ENCODE peak calls at places on chromosomes 4 and X, in five cellular contexts. Z, G, A, F and Y are unnamed samples.

GRCh38 chrX:10360121-10360520 is 203.3 kb downstream of the CLCN4 start:
- DNase-seq in Z (no peak), G (no peak), A (no peak), F (no peak), Y (no peak)

GRCh38 chr4:65083076-65083475 is 587.2 kb downstream of the EPHA5 start:
- DNase-seq in Z (no peak), G (peak), A (peak), F (no peak), Y (no peak)

GRCh38 chr4:114653675-114654074 is 55.1 kb downstream of the UGT8 start:
- DNase-seq in Z (no peak), G (no peak), A (no peak), F (no peak), Y (no peak)

GRCh38 chr4:175970734-175971133 is 94.9 kb upstream of the WDR17 start:
- DNase-seq in Z (no peak), G (no peak), A (no peak), F (no peak), Y (no peak)

GRCh38 chr4:150302553-150302952 is 224.3 kb downstream of the DCLK2 start:
- DNase-seq in Z (no peak), G (no peak), A (peak), F (peak), Y (peak)

GRCh38 chr4:46425775-46426400 is 36.0 kb upstream of the GABRA2 start:
- DNase-seq in Z (no peak), G (no peak), A (no peak), F (no peak), Y (no peak)

GRCh38 chr4:29756966-29757365 is 963.2 kb upstream of the PCDH7 start:
- DNase-seq in Z (no peak), G (no peak), A (no peak), F (peak), Y (no peak)

GRCh38 chrX:107050195-107050709 is 50.2 kb upstream of the MORC4 start:
- DNase-seq in Z (no peak), G (peak), A (no peak), F (no peak), Y (no peak)

GRCh38 chr4:23360718-23361117 is 529.1 kb downstream of the PPARGC1A start:
- DNase-seq in Z (no peak), G (no peak), A (no peak), F (no peak), Y (no peak)

GRCh38 chr4:41384992-41385391 is 128.3 kb downstream of the UCHL1 start:
- DNase-seq in Z (peak), G (peak), A (peak), F (no peak), Y (peak)

GRCh38 chrX:17597836-17598434 is 139.4 kb upstream of the SCML1 start:
- DNase-seq in Z (peak), G (peak), A (no peak), F (no peak), Y (peak)

GRCh38 chr4:5870701-5871100 is 22.2 kb downstream of the CRMP1 start:
- DNase-seq in Z (no peak), G (no peak), A (no peak), F (no peak), Y (no peak)

GRCh38 chrX:71148278-71148663 is 3.6 kb downstream of the NLGN3 start:
- DNase-seq in Z (no peak), G (no peak), A (no peak), F (no peak), Y (no peak)

GRCh38 chr4:86935499-86935832 is 655 bp downstream of the AFF1 start:
- DNase-seq in Z (peak), G (no peak), A (no peak), F (no peak), Y (no peak)

GRCh38 chr4:26557164-26557563 is 26.7 kb upstream of the TBC1D19 start:
- DNase-seq in Z (peak), G (no peak), A (no peak), F (no peak), Y (peak)

GRCh38 chrX:107014927-107015326 is 14.9 kb upstream of the MORC4 start:
- DNase-seq in Z (no peak), G (no peak), A (no peak), F (no peak), Y (no peak)

GRCh38 chrX:85765651-85766050 is 281.7 kb downstream of the CHM start:
- DNase-seq in Z (no peak), G (no peak), A (no peak), F (no peak), Y (no peak)

GRCh38 chrX:87525771-87526229 is 8.2 kb downstream of the KLHL4 start:
- DNase-seq in Z (no peak), G (no peak), A (peak), F (peak), Y (no peak)

GRCh38 chr4:14620567-14621138 is 381.6 kb upstream of the CPEB2 start:
- DNase-seq in Z (no peak), G (no peak), A (no peak), F (no peak), Y (no peak)

GRCh38 chr4:1956631-1957030 is 52.1 kb downstream of the NELFA start:
- DNase-seq in Z (no peak), G (no peak), A (no peak), F (no peak), Y (no peak)

GRCh38 chrX:48090123-48090522 is 18.7 kb upstream of the ZNF630 start:
- DNase-seq in Z (no peak), G (no peak), A (peak), F (peak), Y (no peak)

GRCh38 chr4:87009095-87009648 is 74.4 kb downstream of the AFF1 start:
- DNase-seq in Z (no peak), G (no peak), A (no peak), F (no peak), Y (no peak)

GRCh38 chr4:181566490-181566889 is 676.7 kb upstream of the TENM3 start:
- DNase-seq in Z (no peak), G (no peak), A (no peak), F (no peak), Y (no peak)

GRCh38 chr4:114250439-114250891 is 271.0 kb upstream of the ARSJ start:
- DNase-seq in Z (no peak), G (no peak), A (no peak), F (no peak), Y (no peak)

GRCh38 chr4:38161208-38162113 is 201.3 kb downstream of the PTTG2 start:
- DNase-seq in Z (no peak), G (no peak), A (peak), F (no peak), Y (no peak)

GRCh38 chr4:19729873-19730735 is 521.6 kb upstream of the SLIT2 start:
- DNase-seq in Z (no peak), G (no peak), A (no peak), F (no peak), Y (no peak)

GRCh38 chr4:154779362-154779947 is 1.6 kb upstream of the RBM46 start:
- DNase-seq in Z (no peak), G (no peak), A (peak), F (peak), Y (no peak)

GRCh38 chr4:168604496-168605373 is 107.9 kb downstream of the PALLD start:
- DNase-seq in Z (peak), G (no peak), A (peak), F (peak), Y (no peak)

GRCh38 chr4:111880116-111880515 is 265.1 kb upstream of the FAM241A start:
- DNase-seq in Z (no peak), G (no peak), A (no peak), F (no peak), Y (no peak)

GRCh38 chrX:54423161-54423888 is 16.9 kb upstream of the TSR2 start:
- DNase-seq in Z (no peak), G (no peak), A (peak), F (no peak), Y (no peak)

GRCh38 chr4:212438-213174 is 88.3 kb downstream of the ZNF718 start:
- DNase-seq in Z (peak), G (peak), A (peak), F (no peak), Y (peak)

GRCh38 chrX:19697416-19697815 is 182.1 kb upstream of the MAP3K15 start:
- DNase-seq in Z (no peak), G (no peak), A (no peak), F (peak), Y (no peak)

GRCh38 chrX:153873282-153874090 is 12.5 kb downstream of the L1CAM start:
- DNase-seq in Z (no peak), G (no peak), A (no peak), F (no peak), Y (no peak)

GRCh38 chr4:29553842-29554241 is 1166.3 kb upstream of the PCDH7 start:
- DNase-seq in Z (no peak), G (no peak), A (no peak), F (no peak), Y (no peak)

GRCh38 chr4:107270614-107271013 is 234.5 kb upstream of the DKK2 start:
- DNase-seq in Z (no peak), G (no peak), A (no peak), F (no peak), Y (no peak)

GRCh38 chrX:41382699-41383645 is 49.0 kb downstream of the DDX3X start:
- DNase-seq in Z (no peak), G (no peak), A (peak), F (peak), Y (no peak)

GRCh38 chrX:24260827-24261550 is 52.9 kb downstream of the SUPT20HL2 start:
- DNase-seq in Z (peak), G (no peak), A (no peak), F (no peak), Y (peak)

GRCh38 chr4:34422472-34422871 is 1821.8 kb downstream of the ARAP2 start:
- DNase-seq in Z (no peak), G (no peak), A (no peak), F (peak), Y (no peak)

GRCh38 chr4:184350213-184350817 is 124.0 kb downstream of the IRF2 start:
- DNase-seq in Z (no peak), G (no peak), A (no peak), F (no peak), Y (no peak)

DNA sequence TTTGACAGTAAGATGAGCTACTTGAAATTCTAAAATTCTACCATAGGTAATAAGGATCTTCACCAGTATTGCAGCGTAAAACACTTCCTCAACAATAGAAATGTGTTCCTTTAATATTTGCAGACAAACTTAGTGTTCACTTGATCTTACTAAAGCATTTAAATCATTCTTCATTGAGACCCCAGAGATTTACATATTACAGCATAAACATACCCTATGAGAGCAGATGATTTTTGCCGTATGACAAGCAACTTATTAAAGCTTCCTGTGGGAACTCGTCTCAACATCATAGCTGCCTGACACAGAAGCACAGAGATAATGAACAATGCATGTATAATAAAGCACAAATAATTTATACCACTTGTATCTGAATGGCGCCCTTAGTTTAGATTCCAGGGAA is 3.6 kb downstream of the UGT2B7 start:
- DNase-seq in Z (no peak), G (no peak), A (no peak), F (no peak), Y (no peak)
- H3K27ac ChIP-seq in Z (no peak), G (no peak), A (no peak), F (no peak), Y (no peak)

GRCh38 chrX:13119386-13119785 is 75.0 kb upstream of the FAM9C start:
- DNase-seq in Z (no peak), G (no peak), A (peak), F (peak), Y (no peak)
- H3K27ac ChIP-seq in Z (no peak), G (peak), A (no peak), F (peak), Y (peak)

DNA sequence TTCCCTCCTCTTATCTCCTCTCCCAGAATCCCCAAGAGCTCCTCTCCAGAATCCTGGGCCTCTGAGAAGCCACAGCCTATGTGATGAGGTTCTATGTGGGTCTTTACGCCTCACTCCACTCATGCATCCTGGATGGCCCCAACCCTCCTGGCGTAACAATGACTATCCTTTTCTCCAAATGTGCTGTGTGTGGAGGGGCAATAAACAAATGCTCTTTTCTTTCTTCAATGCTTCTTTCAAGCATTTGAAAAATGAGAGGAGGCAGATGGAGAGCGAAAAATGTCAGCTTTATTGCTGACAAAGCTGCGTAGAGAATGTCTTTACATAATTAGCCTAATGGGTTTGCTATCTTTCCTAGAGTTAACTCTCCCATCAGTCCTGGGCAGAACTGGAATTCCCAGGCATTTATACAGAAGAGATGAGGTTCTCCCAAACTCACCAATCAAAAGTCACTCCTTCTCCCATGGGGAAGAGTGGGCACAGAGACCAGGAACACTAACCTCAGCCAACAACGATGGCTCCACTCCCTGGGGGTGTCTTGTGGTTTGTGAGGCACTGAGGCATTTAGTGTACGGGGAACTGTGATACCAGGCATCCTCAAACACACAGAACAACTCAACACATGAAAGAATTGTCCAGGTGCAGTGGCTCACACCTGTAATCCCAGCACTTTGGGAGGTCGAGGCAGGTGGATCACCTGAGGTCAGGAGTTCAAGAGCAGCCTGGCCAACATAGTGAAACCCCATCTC is 118.9 kb upstream of the SLC34A2 start:
- DNase-seq in Z (no peak), G (no peak), A (no peak), F (no peak), Y (no peak)
- H3K27ac ChIP-seq in Z (no peak), G (no peak), A (no peak), F (no peak), Y (no peak)

GRCh38 chr4:144733566-144733965 is 87.6 kb downstream of the HHIP start:
- DNase-seq in Z (no peak), G (no peak), A (no peak), F (no peak), Y (no peak)

GRCh38 chr4:144734522-144734921 is 88.6 kb downstream of the HHIP start:
- DNase-seq in Z (no peak), G (no peak), A (peak), F (no peak), Y (no peak)

GRCh38 chr4:144738649-144739048 is 92.7 kb downstream of the HHIP start:
- DNase-seq in Z (no peak), G (no peak), A (no peak), F (no peak), Y (no peak)

DNA sequence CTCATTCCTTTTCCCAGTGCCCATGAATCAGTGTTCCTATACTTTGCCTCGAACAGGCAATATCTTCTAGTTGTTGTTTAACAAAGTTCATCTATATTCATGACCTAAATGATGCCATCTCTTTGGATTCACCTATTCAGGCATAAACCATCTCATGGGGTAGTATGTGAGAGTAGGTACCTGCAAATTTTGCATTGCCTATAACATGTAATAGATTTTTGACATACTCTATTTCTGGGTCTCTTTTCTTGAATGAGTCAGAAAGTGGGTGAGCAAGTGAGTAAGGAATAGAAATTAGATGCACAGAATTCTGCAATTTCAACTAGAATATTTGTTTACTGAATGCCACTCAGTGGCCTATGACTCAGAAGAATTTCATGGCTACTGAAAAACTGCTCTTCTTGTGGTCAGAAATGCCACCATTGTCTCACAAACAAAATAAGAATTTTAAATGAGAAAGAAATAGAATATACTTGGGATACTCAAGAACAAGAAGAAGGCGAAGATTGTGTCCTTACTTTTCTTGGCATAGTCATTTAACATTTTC is 86.7 kb downstream of the HHIP start:
- DNase-seq in Z (no peak), G (no peak), A (peak), F (no peak), Y (no peak)
- H3K27ac ChIP-seq in Z (no peak), G (no peak), A (no peak), F (no peak), Y (no peak)

GRCh38 chr4:120924931-120925330 is 2.4 kb upstream of the PRDM5 start:
- DNase-seq in Z (no peak), G (no peak), A (no peak), F (no peak), Y (no peak)

GRCh38 chr4:120921456-120922389 is 803 bp downstream of the PRDM5 start:
- DNase-seq in Z (peak), G (peak), A (peak), F (peak), Y (peak)

GRCh38 chr4:120920666-120921065 is 1.9 kb downstream of the PRDM5 start:
- DNase-seq in Z (no peak), G (no peak), A (no peak), F (no peak), Y (no peak)

GRCh38 chr4:120922390-120923200 is at the start of gene PRDM5:
- DNase-seq in Z (peak), G (peak), A (peak), F (peak), Y (peak)

GRCh38 chr4:120923201-120923522 is 636 bp upstream of the PRDM5 start:
- DNase-seq in Z (no peak), G (no peak), A (no peak), F (no peak), Y (no peak)
- H3K27ac ChIP-seq in Z (peak), G (peak), A (peak), F (peak), Y (peak)

GRCh38 chr4:153269223-153269990 is 65.2 kb downstream of the TRIM2 start:
- DNase-seq in Z (no peak), G (no peak), A (no peak), F (no peak), Y (no peak)
- H3K27ac ChIP-seq in Z (no peak), G (peak), A (no peak), F (no peak), Y (no peak)

GRCh38 chr4:173415092-173415491 is 16.2 kb upstream of the SCRG1 start:
- DNase-seq in Z (no peak), G (no peak), A (no peak), F (no peak), Y (no peak)

GRCh38 chr4:173414456-173414855 is 15.5 kb upstream of the SCRG1 start:
- DNase-seq in Z (no peak), G (no peak), A (no peak), F (no peak), Y (no peak)

GRCh38 chr4:173417833-173418232 is 18.9 kb upstream of the SCRG1 start:
- DNase-seq in Z (no peak), G (no peak), A (no peak), F (no peak), Y (no peak)

GRCh38 chr4:173418636-173419035 is 19.7 kb upstream of the SCRG1 start:
- DNase-seq in Z (no peak), G (no peak), A (no peak), F (no peak), Y (no peak)

GRCh38 chr4:173415885-173416658 is 17.2 kb upstream of the SCRG1 start:
- DNase-seq in Z (peak), G (peak), A (peak), F (no peak), Y (no peak)
- H3K27ac ChIP-seq in Z (peak), G (no peak), A (no peak), F (no peak), Y (peak)

GRCh38 chr4:109301691-109302365 is 630 bp downstream of the COL25A1 start:
- DNase-seq in Z (no peak), G (peak), A (no peak), F (no peak), Y (no peak)

GRCh38 chr4:109298279-109299010 is 4.0 kb downstream of the COL25A1 start:
- DNase-seq in Z (no peak), G (no peak), A (peak), F (peak), Y (no peak)

GRCh38 chr4:109303141-109303499 is 662 bp upstream of the COL25A1 start:
- DNase-seq in Z (no peak), G (peak), A (peak), F (no peak), Y (no peak)

DNA sequence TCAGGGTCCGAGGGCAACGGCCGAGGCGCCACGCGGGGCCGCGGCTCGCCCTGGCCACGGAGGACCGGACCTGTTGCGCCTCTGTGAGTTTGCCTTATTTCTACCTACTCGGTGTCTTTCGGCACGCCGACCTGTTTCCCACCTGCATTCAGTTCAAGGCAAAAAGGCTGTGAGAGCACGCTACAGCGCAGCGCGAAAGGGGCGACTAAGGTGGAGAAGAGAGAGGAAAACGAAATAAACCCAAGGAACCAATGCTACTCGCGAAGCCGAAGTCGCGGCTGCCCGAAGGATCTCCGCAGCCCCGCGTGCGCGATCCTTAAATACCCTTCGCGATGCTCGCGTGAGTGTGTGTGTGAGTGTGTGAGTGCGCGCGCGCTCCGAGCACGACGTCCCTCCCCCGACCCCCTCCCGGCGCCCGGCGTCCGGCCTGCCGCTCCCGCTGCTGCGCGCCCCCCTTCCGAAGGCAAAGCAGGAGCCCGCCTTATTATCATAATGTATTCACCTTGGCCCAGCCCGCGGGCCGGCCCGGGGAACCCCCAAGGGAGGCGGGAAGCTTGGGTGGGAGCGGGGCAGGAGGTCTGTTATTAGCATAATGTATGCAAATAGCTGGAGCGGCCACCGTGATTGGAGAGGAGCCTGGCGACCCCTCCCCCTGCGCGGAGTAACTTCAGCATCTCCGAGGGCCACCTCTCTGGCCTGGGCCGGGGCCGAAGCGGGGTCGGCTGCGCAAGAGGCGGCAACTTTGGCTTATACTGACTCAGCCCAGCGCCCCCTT is at the start of gene COL25A1:
- DNase-seq in Z (no peak), G (peak), A (peak), F (peak), Y (peak)
- H3K27ac ChIP-seq in Z (no peak), G (peak), A (peak), F (no peak), Y (no peak)